ENCODE peak calls at places on chromosomes 1 and 21, in four cellular contexts. H is H1, U is K562, F is HepG2. X is an unnamed sample.

GRCh38 chr21:45309541-45310381 is 22.1 kb upstream of the POFUT2 start:
- DNase-seq in H (no peak), F (no peak), U (no peak), X (no peak)

GRCh38 chr1:25550683-25551310 is 7.4 kb downstream of the LDLRAP1 start:
- DNase-seq in U (no peak), F (peak), H (no peak), X (no peak)

GRCh38 chr1:19262728-19263127 is 11.1 kb downstream of the MRTO4 start:
- DNase-seq in U (no peak), H (no peak), F (no peak), X (no peak)

GRCh38 chr1:29122987-29123870 is 474 bp downstream of the TMEM200B start:
- DNase-seq in H (peak), U (no peak), F (no peak), X (no peak)

GRCh38 chr1:68528243-68528642 is 31.4 kb upstream of the DEPDC1 start:
- DNase-seq in U (no peak), F (no peak), H (no peak), X (no peak)

GRCh38 chr1:150415800-150416199 is 51.9 kb downstream of the RPRD2 start:
- DNase-seq in H (no peak), F (no peak), U (no peak), X (no peak)

GRCh38 chr1:207878939-207879338 is 32.0 kb downstream of the CD34 start:
- DNase-seq in H (no peak), U (no peak), F (no peak), X (no peak)

GRCh38 chr1:61254629-61255323 is 172.4 kb downstream of the NFIA start:
- DNase-seq in H (no peak), F (no peak), U (no peak), X (no peak)

GRCh38 chr1:230614121-230614520 is 28.2 kb upstream of the COG2 start:
- DNase-seq in U (no peak), F (no peak), H (no peak), X (no peak)

GRCh38 chr1:93051961-93052360 is 27.1 kb upstream of the MTF2 start:
- DNase-seq in F (no peak), H (no peak), U (peak), X (no peak)

GRCh38 chr1:84253891-84254290 is 47.6 kb upstream of the SAMD13 start:
- DNase-seq in U (no peak), F (peak), H (no peak), X (peak)

GRCh38 chr21:34351786-34352241 is 12.0 kb upstream of the KCNE2 start:
- DNase-seq in H (no peak), F (peak), U (peak), X (peak)

GRCh38 chr21:26177187-26177586 is 6.6 kb upstream of the APP start:
- DNase-seq in U (no peak), H (no peak), F (no peak), X (no peak)

GRCh38 chr1:110524311-110525249 is 5.6 kb upstream of the KCNA10 start:
- DNase-seq in F (peak), H (peak), U (peak), X (peak)

GRCh38 chr1:27517907-27518718 is 28.1 kb upstream of the WASF2 start:
- DNase-seq in H (no peak), U (peak), F (no peak), X (no peak)

GRCh38 chr21:35646606-35647005 is 413.7 kb downstream of the SETD4 start:
- DNase-seq in F (no peak), H (no peak), U (no peak), X (no peak)

GRCh38 chr21:35643176-35643575 is 417.1 kb downstream of the SETD4 start:
- DNase-seq in H (no peak), F (no peak), U (no peak), X (no peak)

GRCh38 chr21:35637431-35637830 is 422.9 kb downstream of the SETD4 start:
- DNase-seq in H (no peak), F (no peak), U (no peak), X (no peak)

GRCh38 chr21:35644523-35644922 is 415.8 kb downstream of the SETD4 start:
- DNase-seq in U (no peak), F (no peak), H (no peak), X (no peak)

GRCh38 chr21:35641271-35642016 is 418.9 kb downstream of the SETD4 start:
- DNase-seq in U (no peak), H (no peak), F (no peak), X (no peak)
- TF ChIP-seq PHF8 in U (no peak), H (no peak), F (no peak), X (no peak)

GRCh38 chr1:44357710-44358109 is 2.7 kb upstream of the ERI3 start:
- DNase-seq in F (no peak), U (no peak), H (no peak), X (no peak)

GRCh38 chr1:44351289-44351688 is 3.8 kb downstream of the ERI3 start:
- DNase-seq in F (no peak), H (no peak), U (no peak), X (no peak)

GRCh38 chr1:44355582-44356305 is 687 bp upstream of the ERI3 start:
- DNase-seq in F (no peak), H (no peak), U (no peak), X (no peak)

GRCh38 chr1:44354840-44355581 is at the start of gene ERI3:
- DNase-seq in F (peak), H (peak), U (peak), X (peak)

DNA sequence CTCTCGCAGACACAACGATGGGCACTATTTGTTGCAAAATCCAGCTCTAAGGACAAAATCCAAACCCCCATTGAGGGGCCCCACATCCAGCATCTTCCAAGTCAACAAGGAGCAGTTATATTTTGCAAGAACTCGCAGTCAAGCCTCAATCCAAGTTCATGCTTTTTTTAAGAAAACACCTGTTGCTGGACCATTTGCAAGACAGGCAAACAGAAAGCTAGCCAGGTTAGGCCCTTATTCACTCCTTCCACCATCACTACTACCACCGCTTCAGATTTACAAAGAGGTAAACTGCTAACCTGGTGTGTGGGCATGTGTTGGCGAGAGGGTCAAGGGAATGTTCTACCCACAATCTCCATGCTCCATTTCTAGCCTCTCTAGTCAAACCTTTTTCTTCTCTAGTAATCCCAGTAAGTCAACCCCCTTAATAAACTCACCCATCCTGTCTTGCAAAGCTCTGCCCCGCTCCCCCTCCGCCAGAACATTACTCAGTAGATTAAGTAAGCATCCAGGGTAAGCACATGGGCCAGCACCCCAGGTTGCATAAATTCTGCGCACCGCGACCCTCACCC is 703 bp downstream of the ERI3 start:
- DNase-seq in U (no peak), F (no peak), H (peak), X (no peak)
- TF ChIP-seq PHF8 in U (no peak), F (no peak), H (no peak), X (no peak)

GRCh38 chr1:248696775-248697174 is 5.8 kb downstream of the OR14I1 start:
- DNase-seq in F (no peak), H (no peak), U (no peak), X (no peak)

GRCh38 chr1:248697907-248698306 is 4.7 kb downstream of the OR14I1 start:
- DNase-seq in F (no peak), U (no peak), H (no peak), X (no peak)

GRCh38 chr1:248695451-248696132 is 7.0 kb downstream of the OR14I1 start:
- DNase-seq in H (no peak), U (no peak), F (no peak), X (no peak)

GRCh38 chr1:248699099-248699498 is 3.5 kb downstream of the OR14I1 start:
- DNase-seq in U (no peak), H (no peak), F (no peak), X (no peak)

GRCh38 chr1:248696261-248696660 is 6.3 kb downstream of the OR14I1 start:
- DNase-seq in F (peak), U (no peak), H (no peak), X (peak)
- TF ChIP-seq PHF8 in F (no peak), U (no peak), H (no peak), X (no peak)

GRCh38 chr1:65422241-65423203 is 2.1 kb downstream of the LEPR start:
- DNase-seq in U (no peak), F (no peak), H (no peak), X (no peak)

GRCh38 chr1:65420590-65421340 is at the start of the genes LEPR and LEPROT:
- DNase-seq in H (peak), U (no peak), F (peak), X (peak)

GRCh38 chr1:65425697-65426096 is 5.2 kb downstream of the LEPR start:
- DNase-seq in U (no peak), H (no peak), F (peak), X (peak)

GRCh38 chr1:65421341-65422174 is 1.1 kb downstream of the LEPR start:
- DNase-seq in U (no peak), F (no peak), H (no peak), X (no peak)

DNA sequence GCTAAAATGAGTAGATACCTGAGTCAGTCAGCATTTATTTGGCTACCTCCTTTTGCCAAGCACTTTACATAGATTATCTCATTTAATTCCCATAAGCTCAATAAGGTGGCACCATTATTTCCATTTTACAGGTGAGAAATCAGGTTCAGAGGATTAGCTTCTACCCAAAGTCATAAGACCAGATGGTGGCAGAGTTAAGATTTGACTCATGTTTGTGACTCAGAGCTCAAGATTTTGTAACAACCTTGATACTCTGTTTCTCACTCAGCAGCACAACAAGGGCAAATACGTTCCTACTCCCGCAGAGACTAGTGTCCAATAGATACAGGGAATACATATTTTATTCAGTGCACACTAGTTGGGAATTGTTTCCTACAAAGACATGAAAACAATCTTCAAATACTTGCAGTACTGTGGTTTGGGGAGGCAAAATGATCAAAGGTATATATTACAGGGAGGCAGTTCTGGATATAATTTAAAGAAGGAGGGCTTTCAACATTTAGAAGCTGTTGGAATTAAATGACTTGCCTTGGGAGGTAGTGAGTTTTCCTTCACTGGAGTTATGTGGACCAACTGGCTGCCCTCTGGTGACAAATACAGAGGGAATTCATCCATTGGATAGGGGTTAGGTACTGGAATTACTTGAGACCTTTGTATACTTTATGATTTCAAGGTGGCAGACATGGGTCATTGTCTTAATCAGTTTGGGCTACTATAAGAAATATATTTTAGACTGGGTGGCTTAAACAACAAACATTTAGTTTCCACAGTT is 3.6 kb downstream of the LEPR start:
- DNase-seq in H (no peak), F (no peak), U (peak), X (peak)
- TF ChIP-seq PHF8 in H (no peak), F (no peak), U (no peak), X (no peak)

GRCh38 chr1:94299627-94300552 is 62.5 kb upstream of the ARHGAP29 start:
- DNase-seq in F (peak), H (no peak), U (no peak), X (no peak)
- TF ChIP-seq PHF8 in F (no peak), H (no peak), U (no peak), X (no peak)

GRCh38 chr1:10650591-10651216 is 145.7 kb downstream of the CASZ1 start:
- DNase-seq in H (peak), U (no peak), F (no peak), X (no peak)

GRCh38 chr1:10651377-10651776 is 145.1 kb downstream of the CASZ1 start:
- DNase-seq in U (peak), H (peak), F (peak), X (no peak)

GRCh38 chr1:10652626-10653025 is 143.8 kb downstream of the CASZ1 start:
- DNase-seq in F (no peak), U (no peak), H (no peak), X (no peak)

GRCh38 chr1:10653370-10654125 is 142.9 kb downstream of the CASZ1 start:
- DNase-seq in F (no peak), U (no peak), H (no peak), X (no peak)

GRCh38 chr1:10651793-10652192 is 144.7 kb downstream of the CASZ1 start:
- DNase-seq in F (no peak), H (peak), U (peak), X (no peak)
- TF ChIP-seq PHF8 in F (no peak), H (no peak), U (no peak), X (no peak)

GRCh38 chr21:31686272-31686913 is 26.9 kb downstream of the SOD1 start:
- DNase-seq in F (no peak), U (no peak), H (no peak), X (no peak)

GRCh38 chr21:31684918-31685317 is 25.4 kb downstream of the SOD1 start:
- DNase-seq in U (no peak), F (no peak), H (no peak), X (no peak)

GRCh38 chr21:31678478-31678877 is 19.0 kb downstream of the SOD1 start:
- DNase-seq in H (no peak), U (no peak), F (no peak), X (no peak)

GRCh38 chr21:31683029-31683428 is 23.5 kb downstream of the SOD1 start:
- DNase-seq in F (no peak), U (no peak), H (no peak), X (no peak)

GRCh38 chr21:31682625-31683024 is 23.1 kb downstream of the SOD1 start:
- DNase-seq in H (no peak), U (no peak), F (no peak), X (no peak)
- TF ChIP-seq PHF8 in H (no peak), U (no peak), F (no peak), X (no peak)

GRCh38 chr1:200794506-200795065 is 55.9 kb downstream of the CAMSAP2 start:
- DNase-seq in U (no peak), F (no peak), H (no peak), X (no peak)

GRCh38 chr1:200793677-200794076 is 55.0 kb downstream of the CAMSAP2 start:
- DNase-seq in U (no peak), H (no peak), F (no peak), X (no peak)

GRCh38 chr1:200795151-200795550 is 56.5 kb downstream of the CAMSAP2 start:
- DNase-seq in F (no peak), H (no peak), U (no peak), X (no peak)
- TF ChIP-seq PHF8 in F (no peak), H (no peak), U (no peak), X (no peak)

GRCh38 chr1:221306239-221306638 is 427.0 kb downstream of the HLX start:
- DNase-seq in H (no peak), U (no peak), F (no peak), X (no peak)
- TF ChIP-seq PHF8 in H (no peak), U (no peak), F (no peak), X (no peak)

DNA sequence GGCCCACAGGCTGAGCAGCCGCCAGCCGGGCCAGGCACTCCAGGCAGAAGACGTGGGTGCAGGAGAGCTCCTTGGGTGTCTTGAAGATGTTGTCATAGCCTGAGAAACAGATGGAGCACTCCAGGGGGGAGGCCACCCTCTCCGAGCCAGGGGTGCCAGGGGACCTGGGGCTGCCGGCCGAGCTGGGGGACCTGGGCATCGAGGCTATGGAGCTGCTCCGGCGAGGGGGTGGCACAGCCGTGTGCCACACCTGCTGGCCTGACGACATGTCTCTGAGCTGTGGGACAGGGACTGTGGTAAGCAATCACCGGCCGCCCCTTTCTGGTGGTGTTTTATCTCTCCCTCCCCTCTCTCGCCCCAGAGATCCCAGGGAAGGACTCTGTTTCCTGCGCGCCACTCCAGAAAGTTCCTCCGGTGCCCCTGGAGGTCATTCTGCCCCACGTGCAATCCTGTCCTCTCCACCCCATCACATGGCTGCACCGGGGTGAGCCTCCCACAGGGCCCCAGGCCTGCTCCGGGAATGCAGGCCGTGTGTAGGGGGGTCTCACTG is 1.7 kb downstream of the RNF223 start:
- DNase-seq in H (no peak), U (no peak), F (no peak), X (no peak)
- TF ChIP-seq PHF8 in H (no peak), U (no peak), F (no peak), X (no peak)

X was measured in A549.